ENCODE peak calls at places on chromosomes 11 and 22, in nine cellular contexts. H is caudate nucleus, F is mesothelial cell of epicardium, G is posterior cingulate gyrus, P is HS-27A, X is NCI-H2081, I is type B pancreatic cell, L is right cardiac atrium, O is fibroblast of the aortic adventitia. K is an unnamed sample.

GRCh38 chr22:44735518-44736428 is 16.6 kb upstream of the ARHGAP8 start:
- DNase-seq in H (peak), F (peak), G (peak), P (no peak), X (peak), I (peak), L (peak), O (peak), K (peak)

GRCh38 chr22:22881116-22882032 is 6.2 kb upstream of the IGLL5 start:
- DNase-seq in H (no peak), F (no peak), G (no peak), P (no peak), X (peak), I (peak), L (no peak), O (no peak), K (no peak)

GRCh38 chr22:50326959-50327710 is at the start of gene DENND6B:
- DNase-seq in H (peak), F (peak), G (peak), P (no peak), X (peak), I (peak), L (peak), O (peak), K (peak)

GRCh38 chr22:12601870-12602779 is 2925.9 kb upstream of the OR11H1 start:
- DNase-seq in H (no peak), F (no peak), G (no peak), P (no peak), X (no peak), I (no peak), L (peak), O (no peak), K (no peak)

GRCh38 chr11:112761911-112762685 is 199.1 kb upstream of the NCAM1 start:
- DNase-seq in H (no peak), F (no peak), G (no peak), P (no peak), X (no peak), I (no peak), L (no peak), O (no peak), K (no peak)

GRCh38 chr11:119195680-119196079 is 10.4 kb downstream of the NHERF4 start:
- DNase-seq in H (no peak), F (no peak), G (no peak), P (no peak), X (peak), I (no peak), L (peak), O (peak), K (peak)

GRCh38 chr22:20805972-20806471 is 32.1 kb downstream of the SERPIND1 start:
- DNase-seq in H (no peak), F (no peak), G (no peak), P (peak), X (no peak), I (no peak), L (no peak), O (peak), K (no peak)

GRCh38 chr11:75346912-75347647 is 4.4 kb downstream of the ARRB1 start:
- DNase-seq in H (no peak), F (no peak), G (no peak), P (no peak), X (no peak), I (no peak), L (peak), O (peak), K (peak)

GRCh38 chr11:61777234-61778090 is 14.9 kb downstream of the TMEM258 start:
- DNase-seq in H (no peak), F (no peak), G (peak), P (no peak), X (no peak), I (no peak), L (peak), O (no peak), K (peak)